ENCODE peak calls at places on chromosomes 13 and 19, in five cellular contexts. S is cardiac muscle cell, P is type B pancreatic cell, D is heart left ventricle, Z is upper lobe of left lung. R is an unnamed sample.

GRCh38 chr13:29702912-29703351 is 107.4 kb upstream of the SLC7A1 start:
- DNase-seq in S (peak; percentile 93), P (no peak), D (peak; percentile 66), Z (no peak), R (peak; percentile 24)

GRCh38 chr13:99265823-99266426 is 7.7 kb upstream of the GPR18 start:
- DNase-seq in S (peak; percentile 68), P (no peak), D (no peak), Z (no peak), R (no peak)

GRCh38 chr13:24899601-24900000 is 135.6 kb downstream of the RNF17 start:
- DNase-seq in S (no peak), P (no peak), D (no peak), Z (no peak), R (no peak)

GRCh38 chr13:98571955-98572662 is 4.8 kb downstream of the STK24 start:
- DNase-seq in S (no peak), P (no peak), D (no peak), Z (peak; percentile 65), R (no peak)

GRCh38 chr19:48695743-48696352 is at the start of gene FUT2:
- DNase-seq in S (no peak), P (no peak), D (no peak), Z (peak; percentile 72), R (no peak)

GRCh38 chr13:79405501-79405830 is 589 bp downstream of the RBM26 start:
- DNase-seq in S (no peak), P (no peak), D (no peak), Z (no peak), R (no peak)

GRCh38 chr13:33015275-33015674 is 948 bp upstream of the KL start:
- DNase-seq in S (no peak), P (no peak), D (no peak), Z (peak; percentile 23), R (no peak)

GRCh38 chr19:10270180-10270615 is 722 bp upstream of the ICAM1 start:
- DNase-seq in S (peak; percentile 68), P (no peak), D (peak; percentile 91), Z (peak; percentile 90), R (peak; percentile 20)

GRCh38 chr13:86856996-86857395 is 814.2 kb upstream of the SLITRK5 start:
- DNase-seq in S (no peak), P (no peak), D (no peak), Z (no peak), R (peak; percentile 18)

GRCh38 chr19:1261863-1262686 is 7.1 kb upstream of the CIRBP start:
- DNase-seq in S (peak; percentile 41), P (no peak), D (peak; percentile 79), Z (peak; percentile 96), R (no peak)

GRCh38 chr19:6481541-6482342 is at the start of gene DENND1C:
- DNase-seq in S (peak; percentile 23), P (no peak), D (peak; percentile 75), Z (peak; percentile 68), R (peak; percentile 55)

GRCh38 chr19:50759886-50760285 is 10.4 kb upstream of the GPR32 start:
- DNase-seq in S (peak; percentile 30), P (no peak), D (no peak), Z (no peak), R (no peak)

GRCh38 chr19:920051-920857 is 3.1 kb downstream of the KISS1R start:
- DNase-seq in S (peak; percentile 53), P (no peak), D (no peak), Z (no peak), R (peak; percentile 57)

GRCh38 chr19:4066176-4066606 is 508 bp downstream of the ZBTB7A start:
- DNase-seq in S (no peak), P (no peak), D (peak; percentile 79), Z (no peak), R (peak; percentile 51)

GRCh38 chr13:100392709-100393630 is 195.6 kb downstream of the GGACT start:
- DNase-seq in S (peak; percentile 99), P (no peak), D (no peak), Z (peak; percentile 90), R (no peak)

GRCh38 chr13:110396913-110397379 is 89.9 kb downstream of the COL4A2 start:
- DNase-seq in S (peak; percentile 100), P (no peak), D (peak; percentile 86), Z (peak; percentile 61), R (no peak)

GRCh38 chr13:113349050-113349449 is 14.9 kb downstream of the GRTP1 start:
- DNase-seq in S (no peak), P (no peak), D (no peak), Z (no peak), R (no peak)

GRCh38 chr13:48976677-48977625 is 1.2 kb downstream of the FNDC3A start:
- DNase-seq in S (no peak), P (no peak), D (no peak), Z (no peak), R (no peak)

GRCh38 chr13:109840201-109840892 is 54.0 kb upstream of the IRS2 start:
- DNase-seq in S (peak; percentile 57), P (no peak), D (no peak), Z (no peak), R (no peak)

GRCh38 chr19:46381346-46381745 is 32.0 kb downstream of the CCDC8 start:
- DNase-seq in S (no peak), P (no peak), D (no peak), Z (no peak), R (no peak)

GRCh38 chr13:29877456-29878096 is 27.2 kb upstream of the UBL3 start:
- DNase-seq in S (peak; percentile 19), P (no peak), D (no peak), Z (no peak), R (no peak)

GRCh38 chr19:16320987-16321386 is 3.6 kb upstream of the KLF2 start:
- DNase-seq in S (no peak), P (no peak), D (no peak), Z (no peak), R (no peak)

GRCh38 chr19:11291415-11291814 is 4.5 kb upstream of the TSPAN16 start:
- DNase-seq in S (no peak), P (no peak), D (no peak), Z (no peak), R (no peak)

GRCh38 chr19:8150998-8151397 is 1.6 kb upstream of the FBN3 start:
- DNase-seq in S (no peak), P (no peak), D (no peak), Z (no peak), R (no peak)

GRCh38 chr13:21343659-21344058 is 115.4 kb downstream of the ZDHHC20 start:
- DNase-seq in S (no peak), P (no peak), D (no peak), Z (no peak), R (no peak)

GRCh38 chr13:111939285-111940278 is 127.4 kb upstream of the SOX1 start:
- DNase-seq in S (no peak), P (no peak), D (no peak), Z (peak; percentile 10), R (no peak)

GRCh38 chr13:67369895-67370660 is 139.9 kb upstream of the PCDH9 start:
- DNase-seq in S (peak; percentile 92), P (no peak), D (no peak), Z (no peak), R (no peak)

GRCh38 chr19:43711751-43712355 is 4.0 kb upstream of the IRGC start:
- DNase-seq in S (no peak), P (no peak), D (no peak), Z (no peak), R (no peak)

GRCh38 chr19:10936661-10937084 is 8.1 kb downstream of the TIMM29 start:
- DNase-seq in S (peak; percentile 87), P (no peak), D (no peak), Z (peak; percentile 44), R (peak; percentile 57)

GRCh38 chr19:3210347-3211017 is 14.0 kb upstream of the CELF5 start:
- DNase-seq in S (peak; percentile 35), P (no peak), D (peak; percentile 80), Z (peak; percentile 73), R (peak; percentile 73)

GRCh38 chr19:18865973-18866799 is 29.8 kb downstream of the CERS1 start:
- DNase-seq in S (peak; percentile 68), P (peak; percentile 84), D (no peak), Z (peak; percentile 62), R (peak; percentile 87)

GRCh38 chr13:97695684-97696083 is 257.8 kb upstream of the IPO5 start:
- DNase-seq in S (no peak), P (no peak), D (no peak), Z (no peak), R (no peak)

GRCh38 chr13:105735269-105735668 is 800.2 kb downstream of the EFNB2 start:
- DNase-seq in S (no peak), P (no peak), D (no peak), Z (no peak), R (no peak)

DNA sequence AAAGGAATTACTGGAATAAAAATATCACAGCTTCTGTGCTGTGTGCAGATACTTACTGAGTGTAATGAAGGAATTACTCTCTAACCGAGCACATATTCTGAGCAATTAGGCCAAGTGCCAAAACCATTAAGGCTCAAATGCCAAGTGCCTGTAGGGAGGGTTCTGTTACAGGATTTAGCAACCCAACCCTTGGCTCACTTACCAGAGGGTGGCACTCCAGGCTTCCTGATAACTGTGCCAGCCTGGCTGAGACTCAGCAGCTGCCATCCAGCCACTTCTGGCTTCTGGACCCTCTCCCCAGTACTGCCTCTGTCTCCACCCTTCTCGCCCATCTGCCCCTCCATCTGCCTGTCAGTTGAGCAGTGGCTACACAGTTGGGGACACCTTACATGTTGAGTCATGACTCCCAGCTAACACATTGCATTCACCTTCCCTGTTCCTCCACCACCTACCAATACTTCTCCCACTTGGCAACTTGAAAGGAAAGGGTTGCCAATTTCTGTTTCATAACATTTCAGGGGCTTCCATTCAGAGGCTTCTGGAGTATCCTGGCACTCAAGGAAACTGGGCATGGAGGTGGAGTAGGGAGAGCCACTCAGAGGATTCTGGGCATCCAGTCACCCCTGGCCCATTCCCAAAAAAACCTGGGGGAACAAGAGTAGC is 110.5 kb downstream of the COG6 start:
- DNase-seq in S (peak; percentile 40), P (no peak), D (no peak), Z (peak; percentile 65), R (peak; percentile 9)
- TF ChIP-seq CTCF in S (no peak), P (peak; percentile 40), D (peak; percentile 43), Z (peak; percentile 26), R (no peak)

GRCh38 chr13:22738357-22738756 is 442.4 kb upstream of the SGCG start:
- DNase-seq in S (no peak), P (no peak), D (no peak), Z (no peak), R (no peak)

GRCh38 chr13:22736084-22736767 is 444.6 kb upstream of the SGCG start:
- DNase-seq in S (no peak), P (no peak), D (no peak), Z (no peak), R (no peak)

GRCh38 chr13:22736768-22737092 is 444.0 kb upstream of the SGCG start:
- DNase-seq in S (no peak), P (no peak), D (no peak), Z (no peak), R (no peak)

GRCh38 chr13:22740264-22740663 is 440.5 kb upstream of the SGCG start:
- DNase-seq in S (peak; percentile 8), P (no peak), D (no peak), Z (no peak), R (no peak)

GRCh38 chr13:22735381-22735995 is 445.3 kb upstream of the SGCG start:
- DNase-seq in S (peak; percentile 1), P (no peak), D (no peak), Z (no peak), R (no peak)
- TF ChIP-seq CTCF in S (no peak), P (no peak), D (no peak), Z (no peak), R (no peak)

GRCh38 chr19:15195381-15195964 is 5.3 kb downstream of the NOTCH3 start:
- DNase-seq in S (peak; percentile 62), P (peak; percentile 79), D (peak; percentile 78), Z (peak; percentile 69), R (peak; percentile 74)
- TF ChIP-seq CTCF in S (peak; percentile 15), P (peak; percentile 33), D (no peak), Z (peak; percentile 27), R (no peak)

GRCh38 chr19:53808710-53809125 is 15.4 kb downstream of the NLRP12 start:
- DNase-seq in S (peak; percentile 73), P (no peak), D (no peak), Z (no peak), R (no peak)
- TF ChIP-seq CTCF in S (peak; percentile 74), P (peak; percentile 68), D (peak; percentile 36), Z (no peak), R (peak; percentile 51)